ENCODE peak calls at places on chromosome 1, in eight cellular contexts. U is cardiac muscle cell, Q is GM06990, K is AG04450, R is epithelial cell of esophagus, O is fibroblast of lung, Z is A549, C is ovary. M is an unnamed sample.

GRCh38 chr1:172781513-172782140 is 122.7 kb downstream of the FASLG start:
- DNase-seq in Q (peak; percentile 18), K (no peak), C (no peak), O (peak; percentile 48), R (no peak), U (no peak), Z (no peak), M (no peak)

GRCh38 chr1:40244138-40244744 is 3.5 kb upstream of the TMCO2 start:
- DNase-seq in Q (no peak), R (no peak), C (no peak), O (no peak), Z (no peak), K (no peak), U (no peak), M (no peak)

GRCh38 chr1:159652506-159652905 is 61.9 kb downstream of the CRP start:
- DNase-seq in K (no peak), R (no peak), U (peak; percentile 34), O (no peak), Z (no peak), Q (no peak), C (no peak), M (no peak)

GRCh38 chr1:1431845-1432565 is 3.5 kb upstream of the VWA1 start:
- DNase-seq in C (peak; percentile 63), U (peak; percentile 63), Q (no peak), K (no peak), Z (no peak), O (peak; percentile 41), R (no peak), M (no peak)

GRCh38 chr1:164784960-164785359 is 226.0 kb downstream of the PBX1 start:
- DNase-seq in Q (no peak), U (no peak), Z (no peak), R (no peak), C (no peak), K (no peak), O (no peak), M (no peak)

GRCh38 chr1:192901500-192901899 is 92.7 kb downstream of the RGS2 start:
- DNase-seq in Z (no peak), C (no peak), Q (no peak), R (peak; percentile 92), U (no peak), O (no peak), K (no peak), M (no peak)

GRCh38 chr1:31643976-31644559 is 608 bp downstream of the PEF1 start:
- DNase-seq in O (no peak), U (no peak), R (peak; percentile 66), C (no peak), K (no peak), Z (no peak), Q (no peak), M (no peak)

GRCh38 chr1:48938975-48939374 is 162.3 kb upstream of the BEND5 start:
- DNase-seq in Z (no peak), R (no peak), O (no peak), K (no peak), Q (no peak), U (no peak), C (no peak), M (no peak)

GRCh38 chr1:181073638-181074037 is 14.9 kb upstream of the IER5 start:
- DNase-seq in Z (peak; percentile 69), Q (no peak), K (peak; percentile 74), O (peak; percentile 83), R (peak; percentile 72), U (peak; percentile 97), C (no peak), M (no peak)

GRCh38 chr1:94709891-94710581 is 110.1 kb upstream of the SLC44A3 start:
- DNase-seq in O (no peak), Z (no peak), R (peak; percentile 75), Q (no peak), U (no peak), C (no peak), K (no peak), M (no peak)

GRCh38 chr1:97806996-97807395 is 113.8 kb downstream of the DPYD start:
- DNase-seq in C (no peak), Q (no peak), U (peak; percentile 23), K (no peak), R (no peak), Z (no peak), O (peak; percentile 23), M (no peak)

GRCh38 chr1:36372617-36373016 is 13.1 kb downstream of the STK40 start:
- DNase-seq in R (no peak), Z (no peak), U (no peak), K (no peak), O (no peak), Q (no peak), C (no peak), M (no peak)

GRCh38 chr1:8987881-8988617 is 38.2 kb downstream of the SLC2A7 start:
- DNase-seq in K (no peak), U (peak; percentile 57), O (peak; percentile 42), Q (peak; percentile 37), Z (peak; percentile 53), C (peak; percentile 64), R (peak; percentile 41), M (no peak)

GRCh38 chr1:8989821-8990220 is 36.4 kb downstream of the SLC2A7 start:
- DNase-seq in C (no peak), R (peak; percentile 63), Q (no peak), K (no peak), Z (no peak), O (no peak), U (no peak), M (no peak)

GRCh38 chr1:8988618-8988967 is 37.6 kb downstream of the SLC2A7 start:
- DNase-seq in K (no peak), Q (no peak), U (no peak), R (no peak), Z (no peak), O (no peak), C (no peak), M (no peak)

GRCh38 chr1:8989061-8989460 is 37.2 kb downstream of the SLC2A7 start:
- DNase-seq in C (no peak), O (no peak), R (no peak), Q (no peak), Z (no peak), U (no peak), K (no peak), M (no peak)

GRCh38 chr1:8992936-8993687 is 33.1 kb downstream of the SLC2A7 start:
- DNase-seq in Q (no peak), O (no peak), C (no peak), R (no peak), K (no peak), U (no peak), Z (no peak), M (no peak)
- TF ChIP-seq CTCF in Q (peak; percentile 4), O (no peak), C (no peak), R (peak; percentile 13), K (peak; percentile 26), U (peak; percentile 22), Z (no peak), M (no peak)

GRCh38 chr1:156898151-156898550 is 4.6 kb downstream of the PEAR1 start:
- DNase-seq in O (peak; percentile 68), Q (no peak), C (peak; percentile 57), K (peak; percentile 24), Z (no peak), U (peak; percentile 83), R (peak; percentile 63), M (no peak)

GRCh38 chr1:156895408-156895874 is 1.9 kb downstream of the PEAR1 start:
- DNase-seq in U (peak; percentile 37), Q (no peak), O (no peak), C (no peak), Z (no peak), K (no peak), R (peak; percentile 36), M (no peak)

GRCh38 chr1:156895927-156896326 is 2.4 kb downstream of the PEAR1 start:
- DNase-seq in R (no peak), K (no peak), U (no peak), C (no peak), O (no peak), Q (no peak), Z (no peak), M (no peak)

GRCh38 chr1:156896490-156897033 is 3.0 kb downstream of the PEAR1 start:
- DNase-seq in Z (peak; percentile 96), Q (no peak), K (peak; percentile 72), R (peak; percentile 94), U (peak; percentile 84), C (peak; percentile 55), O (peak; percentile 84), M (peak; percentile 43)

DNA sequence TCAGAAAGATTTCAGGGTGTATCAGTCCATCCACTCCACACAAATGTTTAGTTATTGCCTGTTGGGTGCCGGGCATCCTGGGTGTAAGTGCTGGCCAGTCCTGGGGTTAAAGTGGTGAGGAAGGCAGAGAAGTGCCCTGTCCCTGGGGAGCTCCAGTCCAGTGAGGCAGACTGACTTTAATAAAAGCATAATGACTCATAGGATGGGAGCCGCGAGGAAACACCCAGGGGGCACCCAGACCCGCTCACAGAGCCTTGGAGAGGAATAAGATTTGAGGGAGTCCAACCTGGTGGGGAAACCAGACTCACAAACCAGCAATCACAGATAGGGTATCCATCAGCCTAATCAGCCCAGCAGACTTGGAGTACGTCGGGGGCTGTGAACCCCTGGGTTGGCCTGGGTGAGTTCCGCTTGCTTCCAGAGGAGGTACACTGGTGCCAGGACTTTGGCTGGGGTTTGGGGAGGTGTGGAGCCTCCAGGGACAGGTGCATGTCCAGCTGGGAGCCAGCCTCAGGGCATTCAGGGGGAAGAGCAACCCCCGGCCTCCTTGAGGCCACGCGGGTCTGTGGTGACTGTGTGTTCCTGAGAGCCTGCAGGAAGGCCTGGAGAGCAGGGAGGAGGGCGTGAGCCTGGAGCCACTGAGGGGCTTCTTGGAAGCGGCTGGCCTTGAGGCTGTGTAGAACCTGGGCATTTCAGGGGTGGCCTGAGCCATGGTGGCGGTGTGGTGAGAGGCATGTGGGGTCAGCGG is 3.7 kb downstream of the PEAR1 start:
- DNase-seq in R (peak; percentile 48), K (no peak), Q (no peak), U (peak; percentile 59), O (peak; percentile 57), Z (peak; percentile 75), C (no peak), M (no peak)
- H3K4me3 ChIP-seq in R (no peak overlapping the region), K (peak overlapping the region; percentile 14), Q (no peak overlapping the region), U (no peak overlapping the region), O (no peak overlapping the region), Z (peak overlapping the region; percentile 1), C (no peak overlapping the region), M (no peak overlapping the region)

GRCh38 chr1:70828177-70828576 is 219.4 kb downstream of the PTGER3 start:
- DNase-seq in Q (no peak), U (no peak), C (no peak), R (no peak), O (no peak), K (no peak), Z (no peak), M (no peak)
- TF ChIP-seq CTCF in Q (no peak), U (no peak), C (no peak), R (no peak), O (no peak), K (no peak), Z (no peak), M (no peak)

DNA sequence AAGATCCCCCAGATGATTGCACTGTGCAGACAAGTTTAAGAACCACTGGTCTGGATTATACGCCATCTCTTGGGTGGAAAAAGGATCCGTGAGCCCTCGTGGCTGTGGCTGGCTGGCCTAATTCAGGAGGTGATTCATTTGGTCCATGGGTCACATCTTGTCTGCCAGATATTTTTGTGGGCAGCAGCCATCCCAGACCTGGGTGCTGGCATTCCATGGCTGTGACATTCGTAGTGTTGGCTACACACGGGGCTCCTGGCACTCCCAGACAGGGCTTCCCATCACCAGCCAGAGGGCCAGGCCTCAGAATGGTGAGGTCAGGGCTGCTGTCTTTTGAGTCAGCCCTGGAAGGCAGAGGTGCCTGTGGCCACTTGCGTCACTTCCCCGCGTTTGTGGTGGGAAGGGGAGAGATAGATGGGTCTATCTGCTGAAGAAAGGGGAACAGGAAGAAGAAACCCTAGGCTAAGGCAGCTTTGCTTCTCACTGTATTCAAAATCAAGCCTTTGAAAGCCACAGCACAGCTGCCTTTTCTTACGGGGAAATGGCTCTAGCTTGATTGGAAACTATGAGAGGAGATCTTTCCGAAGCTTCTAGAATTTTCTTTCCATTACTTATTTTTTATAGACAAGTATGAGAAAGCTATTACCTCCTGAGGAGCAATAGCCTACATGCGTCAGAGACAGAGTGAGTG is 32.4 kb downstream of the EIF2D start:
- DNase-seq in Z (no peak), O (no peak), K (no peak), C (no peak), R (no peak), Q (peak; percentile 83), U (peak; percentile 35), M (peak; percentile 64)
- H3K4me3 ChIP-seq in Z (no peak overlapping the region), O (no peak overlapping the region), K (no peak overlapping the region), C (no peak overlapping the region), R (no peak overlapping the region), Q (peak overlapping the region; percentile 4), U (no peak overlapping the region), M (no peak overlapping the region)